ENCODE peak calls at places on chromosomes 1 and 21, in four cellular contexts. Q is OCI-LY7, J is fibroblast of lung, U is neural progenitor cell. R is an unnamed sample.

GRCh38 chr1:201310986-201311355 is 27.7 kb downstream of the PKP1 start:
- DNase-seq in Q (no peak), J (peak; percentile 50), U (no peak), R (peak; percentile 79)

GRCh38 chr21:42829417-42829816 is 49.9 kb downstream of the WDR4 start:
- DNase-seq in Q (no peak), J (no peak), U (no peak), R (no peak)

GRCh38 chr1:51266791-51267190 is 30.7 kb downstream of the RNF11 start:
- DNase-seq in Q (no peak), J (no peak), U (no peak), R (no peak)

GRCh38 chr1:21775985-21776562 is 6.9 kb downstream of the USP48 start:
- DNase-seq in Q (no peak), J (peak; percentile 30), U (no peak), R (no peak)

GRCh38 chr1:224615861-224616760 is at the start of gene CNIH3:
- DNase-seq in Q (no peak), J (peak; percentile 90), U (peak; percentile 91), R (peak; percentile 75)

GRCh38 chr21:16794944-16795343 is 717.9 kb upstream of the CXADR start:
- DNase-seq in Q (no peak), J (peak; percentile 97), U (no peak), R (peak; percentile 66)

GRCh38 chr1:183567584-183567983 is 22.7 kb downstream of the NCF2 start:
- DNase-seq in Q (peak; percentile 21), J (peak; percentile 56), U (no peak), R (peak; percentile 62)

GRCh38 chr21:45130324-45130774 is 56.0 kb downstream of the ADARB1 start:
- DNase-seq in Q (no peak), J (peak; percentile 71), U (no peak), R (no peak)

GRCh38 chr1:67896826-67897225 is 63.6 kb upstream of the GNG12 start:
- DNase-seq in Q (no peak), J (no peak), U (no peak), R (no peak)

GRCh38 chr1:1284370-1285101 is 4.3 kb downstream of the SCNN1D start:
- DNase-seq in Q (no peak), J (no peak), U (peak; percentile 38), R (no peak)

GRCh38 chr21:42081138-42081537 is 10.0 kb downstream of the UMODL1 start:
- DNase-seq in Q (no peak), J (peak; percentile 37), U (peak; percentile 46), R (no peak)

GRCh38 chr21:35051287-35051818 is 2.3 kb upstream of the RUNX1 start:
- DNase-seq in Q (peak; percentile 92), J (peak; percentile 90), U (peak; percentile 87), R (peak; percentile 86)

GRCh38 chr1:150322310-150322709 is 977 bp downstream of the PRPF3 start:
- DNase-seq in Q (no peak), J (no peak), U (no peak), R (no peak)

GRCh38 chr1:231376875-231377549 is 38.9 kb downstream of the SPRTN start:
- DNase-seq in Q (no peak), J (no peak), U (no peak), R (no peak)

GRCh38 chr21:27126140-27126539 is 159.3 kb upstream of the ADAMTS5 start:
- DNase-seq in Q (no peak), J (no peak), U (no peak), R (no peak)

GRCh38 chr1:217136895-217137205 is 413.6 kb upstream of the ESRRG start:
- DNase-seq in Q (no peak), J (no peak), U (no peak), R (no peak)

GRCh38 chr1:161032409-161032808 is 6.4 kb downstream of the TSTD1 start:
- DNase-seq in Q (no peak), J (no peak), U (no peak), R (no peak)

GRCh38 chr1:154971341-154971998 is 923 bp upstream of the SHC1 start:
- DNase-seq in Q (no peak), J (no peak), U (no peak), R (no peak)

GRCh38 chr1:39145651-39145970 is 58.9 kb upstream of the MACF1 start:
- DNase-seq in Q (no peak), J (no peak), U (no peak), R (no peak)

GRCh38 chr1:233253231-233254038 is 42.1 kb downstream of the PCNX2 start:
- DNase-seq in Q (no peak), J (no peak), U (peak; percentile 24), R (no peak)

DNA sequence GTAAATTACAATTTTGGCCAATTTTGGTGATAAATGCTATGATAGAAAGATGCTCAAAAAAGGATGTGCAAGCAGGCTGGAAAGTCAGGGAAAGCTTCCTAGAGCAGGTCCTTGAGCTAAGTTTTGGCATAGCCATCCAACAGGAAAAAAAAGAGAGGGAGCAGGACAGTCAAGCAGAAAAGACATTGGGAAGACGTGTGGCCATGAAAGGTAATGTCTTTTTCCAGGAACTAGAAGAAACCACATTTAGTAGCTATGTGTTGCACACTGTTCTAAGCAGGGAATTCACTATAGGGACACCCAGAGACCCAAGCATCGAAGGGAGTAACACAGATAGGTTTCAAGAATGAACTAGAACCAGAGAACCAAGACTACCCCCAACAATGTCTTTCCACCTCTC is 96.9 kb upstream of the DAB1 start:
- DNase-seq in Q (no peak), J (no peak), U (no peak), R (no peak)
- TF ChIP-seq CTCF in Q (no peak), J (no peak), U (no peak), R (no peak)

DNA sequence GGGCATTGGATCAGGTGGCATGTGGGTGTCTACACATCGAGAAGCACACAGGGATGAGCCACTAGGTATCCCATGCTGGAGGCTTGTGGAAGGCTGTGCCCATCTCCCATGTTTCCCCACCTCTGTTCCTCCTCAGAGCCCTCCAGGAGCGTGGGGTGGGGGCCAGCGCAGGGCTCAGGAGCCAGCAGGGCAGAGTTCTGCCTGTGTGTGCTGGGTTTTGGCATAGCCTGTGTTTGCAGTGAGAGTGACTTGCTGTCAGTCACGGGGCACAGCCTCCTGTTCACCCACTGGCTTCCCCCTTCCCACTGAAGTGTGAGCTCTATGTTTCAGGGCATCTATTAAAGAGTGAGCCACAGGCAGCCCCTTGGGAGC is 10.4 kb downstream of the IBA57 start:
- DNase-seq in Q (no peak), J (no peak), U (no peak), R (no peak)
- H3K4me3 ChIP-seq in Q (no peak overlapping the region), J (no peak overlapping the region), U (no peak overlapping the region), R (no peak overlapping the region)

GRCh38 chr1:115280073-115280472 is 58.0 kb downstream of the NGF start:
- DNase-seq in Q (no peak), J (peak; percentile 85), U (no peak), R (no peak)
- H2AFZ ChIP-seq in Q (no peak overlapping the region), J (no peak overlapping the region), U (no peak overlapping the region), R (no peak overlapping the region)

GRCh38 chr1:152497273-152497672 is 13.3 kb upstream of the LCE5A start:
- DNase-seq in Q (no peak), J (no peak), U (no peak), R (no peak)

GRCh38 chr1:152495066-152495675 is 15.4 kb upstream of the LCE5A start:
- DNase-seq in Q (no peak), J (no peak), U (no peak), R (peak; percentile 11)
- TF ChIP-seq CTCF in Q (no peak), J (peak; percentile 24), U (no peak), R (peak; percentile 71)

DNA sequence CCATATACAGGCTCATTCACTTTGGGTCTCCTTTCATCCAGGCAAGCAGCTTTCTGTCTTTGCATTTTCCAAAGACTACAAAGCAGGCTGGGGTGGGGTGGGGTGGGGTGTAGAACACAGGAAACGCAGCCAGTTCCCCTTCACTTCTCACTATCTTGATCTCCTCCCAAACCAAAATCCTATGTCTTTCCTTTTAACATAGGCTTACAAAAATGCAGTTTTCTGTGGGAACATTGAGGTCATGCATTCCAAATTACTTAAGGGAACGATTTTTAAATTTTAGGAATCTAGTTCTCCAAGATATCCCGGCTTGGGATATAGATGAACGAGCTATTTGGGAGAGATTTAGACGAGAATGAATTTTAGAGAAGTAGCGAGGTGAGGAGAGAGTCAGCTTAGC is 948 bp upstream of the STX12 start:
- DNase-seq in Q (peak; percentile 11), J (peak; percentile 42), U (no peak), R (no peak)
- H3K4me3 ChIP-seq in Q (peak overlapping the region; percentile 95), J (peak overlapping the region; percentile 74), U (no peak overlapping the region), R (no peak overlapping the region)

DNA sequence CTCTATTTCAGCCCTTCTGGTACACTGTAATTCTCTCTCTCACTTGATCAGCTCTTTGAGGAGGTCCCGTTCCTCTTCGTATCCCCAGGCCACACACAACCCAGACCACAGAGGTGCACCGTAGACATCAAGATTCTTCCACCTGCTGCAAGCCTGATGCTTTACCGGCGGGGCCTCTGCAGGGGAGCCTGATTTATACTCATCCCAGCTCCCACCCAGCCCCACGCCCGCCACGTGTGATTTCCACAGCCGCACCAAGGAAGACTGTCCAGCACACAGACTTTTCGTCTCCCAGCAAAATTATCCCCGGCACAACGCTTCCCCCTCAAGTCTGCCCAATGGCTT is 667 bp downstream of the SMYD3 start:
- DNase-seq in Q (peak; percentile 33), J (peak; percentile 10), U (peak; percentile 29), R (no peak)
- H2AFZ ChIP-seq in Q (peak overlapping the region; percentile 99), J (peak overlapping the region; percentile 43), U (peak overlapping the region; percentile 94), R (peak overlapping the region; percentile 96)